ENCODE peak calls at places on chromosomes 3 and 15, in eight cellular contexts. K is choroid plexus epithelial cell; Z is CD8-positive, alpha-beta T cell; L is brain microvascular endothelial cell; E is GM12865; X is A549; T is dorsolateral prefrontal cortex; Y is AG04450. W is an unnamed sample.

GRCh38 chr3:100891827-100892226 is 101.4 kb downstream of the ABI3BP start:
- DNase-seq in K (no peak), Z (no peak), L (peak; percentile 41), E (no peak), X (no peak), T (no peak), Y (no peak), W (no peak)

GRCh38 chr15:77533530-77533929 is 99.2 kb downstream of the LINGO1 start:
- DNase-seq in K (no peak), Z (no peak), L (no peak), E (no peak), X (no peak), T (no peak), Y (no peak), W (no peak)

GRCh38 chr3:60086811-60087210 is 1037.0 kb upstream of the CFAP20DC start:
- DNase-seq in K (peak; percentile 5), Z (peak; percentile 27), L (peak; percentile 69), E (peak; percentile 12), X (no peak), T (no peak), Y (no peak), W (peak; percentile 26)

GRCh38 chr3:123929325-123929724 is 31.7 kb downstream of the CCDC14 start:
- DNase-seq in K (no peak), Z (no peak), L (no peak), E (no peak), X (no peak), T (no peak), Y (no peak), W (no peak)

GRCh38 chr15:57668074-57668473 is 38.4 kb upstream of the POLR2M start:
- DNase-seq in K (no peak), Z (no peak), L (no peak), E (no peak), X (no peak), T (no peak), Y (no peak), W (no peak)

GRCh38 chr3:152444029-152444641 is 175.4 kb downstream of the MBNL1 start:
- DNase-seq in K (peak; percentile 84), Z (no peak), L (no peak), E (peak; percentile 67), X (peak; percentile 7), T (no peak), Y (peak; percentile 36), W (peak; percentile 45)

GRCh38 chr3:12040902-12041301 is 36.7 kb downstream of the SYN2 start:
- DNase-seq in K (no peak), Z (no peak), L (no peak), E (no peak), X (no peak), T (no peak), Y (no peak), W (no peak)

GRCh38 chr3:101676765-101677435 is at the start of gene ZBTB11:
- DNase-seq in K (peak; percentile 100), Z (peak; percentile 100), L (peak; percentile 100), E (peak; percentile 100), X (peak; percentile 97), T (peak; percentile 99), Y (peak; percentile 100), W (peak; percentile 97)

GRCh38 chr3:126911162-126912026 is 71.5 kb upstream of the PLXNA1 start:
- DNase-seq in K (peak; percentile 59), Z (peak; percentile 69), L (peak; percentile 88), E (peak; percentile 97), X (peak; percentile 43), T (no peak), Y (no peak), W (peak; percentile 86)

GRCh38 chr3:60192297-60193114 is 1058.7 kb downstream of the FHIT start:
- DNase-seq in K (no peak), Z (no peak), L (no peak), E (peak; percentile 14), X (no peak), T (no peak), Y (no peak), W (peak; percentile 46)

GRCh38 chr3:2968475-2968874 is 141.7 kb downstream of the IL5RA start:
- DNase-seq in K (no peak), Z (no peak), L (no peak), E (peak; percentile 24), X (no peak), T (no peak), Y (no peak), W (no peak)

GRCh38 chr3:52037291-52037690 is 19.1 kb downstream of the DUSP7 start:
- DNase-seq in K (no peak), Z (no peak), L (no peak), E (no peak), X (no peak), T (no peak), Y (no peak), W (no peak)

GRCh38 chr3:49534581-49535495 is 19.4 kb upstream of the BSN start:
- DNase-seq in K (no peak), Z (no peak), L (no peak), E (no peak), X (no peak), T (peak; percentile 40), Y (no peak), W (no peak)

DNA sequence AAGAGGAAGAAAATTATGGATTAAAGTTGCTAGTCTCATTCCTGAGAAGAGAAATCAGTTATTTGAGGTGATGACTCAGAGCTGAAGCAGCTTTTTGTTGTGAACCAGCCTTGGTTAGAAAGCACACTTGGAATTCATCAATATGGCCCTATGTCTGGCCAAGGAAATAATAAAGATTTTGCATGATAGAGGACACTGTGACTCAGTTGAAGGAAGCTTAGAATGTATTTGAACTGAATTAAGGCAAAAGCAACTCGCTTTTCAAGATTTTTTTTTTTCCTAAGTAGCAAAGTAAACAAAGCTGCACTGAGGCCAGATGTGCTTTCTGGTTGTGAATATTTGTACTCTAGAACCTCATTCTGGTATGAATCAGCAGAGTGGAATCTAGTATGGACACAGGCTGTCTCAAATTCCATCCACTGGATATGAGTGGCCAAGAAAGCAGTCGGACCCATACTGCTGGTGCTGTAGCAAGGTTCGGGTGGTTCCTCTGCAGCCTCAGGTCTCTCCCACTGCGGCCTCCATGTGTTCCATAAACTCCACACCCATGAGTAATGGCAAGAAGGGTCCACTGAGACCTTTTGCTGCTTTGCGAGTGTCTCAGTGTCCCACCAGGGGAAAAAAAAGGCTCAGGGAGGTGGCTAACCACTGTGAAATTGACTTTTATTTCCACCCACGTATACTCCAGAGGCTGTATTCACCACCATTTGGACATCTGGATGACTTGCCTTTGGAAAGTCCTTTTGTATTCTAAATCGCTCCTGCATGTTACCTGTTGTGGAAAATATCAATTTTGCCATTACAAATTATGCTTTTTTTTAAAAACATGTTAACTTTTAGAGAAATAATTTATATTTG is 53.1 kb downstream of the TGFBR2 start:
- DNase-seq in K (peak; percentile 95), Z (no peak), L (peak; percentile 92), E (no peak), X (peak; percentile 72), T (no peak), Y (peak; percentile 88), W (no peak)
- H3K4me3 ChIP-seq in K (no peak overlapping the region), Z (peak overlapping the region; percentile 11), L (no peak overlapping the region), E (no peak overlapping the region), X (peak overlapping the region; percentile 18), T (no peak overlapping the region), Y (no peak overlapping the region), W (no peak overlapping the region)

GRCh38 chr15:99630607-99631131 is 64.9 kb downstream of the MEF2A start:
- DNase-seq in K (no peak), Z (no peak), L (no peak), E (no peak), X (no peak), T (no peak), Y (no peak), W (no peak)
- H3K4me3 ChIP-seq in K (no peak overlapping the region), Z (no peak overlapping the region), L (no peak overlapping the region), E (peak overlapping the region; percentile 23), X (no peak overlapping the region), T (no peak overlapping the region), Y (no peak overlapping the region), W (peak overlapping the region; percentile 32)

GRCh38 chr15:39508536-39508935 is 72.3 kb upstream of the THBS1 start:
- DNase-seq in K (no peak), Z (no peak), L (no peak), E (no peak), X (no peak), T (no peak), Y (no peak), W (no peak)

GRCh38 chr15:39514933-39515332 is 65.9 kb upstream of the THBS1 start:
- DNase-seq in K (no peak), Z (no peak), L (no peak), E (no peak), X (no peak), T (no peak), Y (no peak), W (no peak)

GRCh38 chr15:39511000-39511914 is 69.6 kb upstream of the THBS1 start:
- DNase-seq in K (peak; percentile 87), Z (no peak), L (peak; percentile 85), E (no peak), X (no peak), T (no peak), Y (peak; percentile 77), W (no peak)

GRCh38 chr15:39509941-39510845 is 70.7 kb upstream of the THBS1 start:
- DNase-seq in K (no peak), Z (no peak), L (no peak), E (no peak), X (no peak), T (no peak), Y (no peak), W (no peak)

DNA sequence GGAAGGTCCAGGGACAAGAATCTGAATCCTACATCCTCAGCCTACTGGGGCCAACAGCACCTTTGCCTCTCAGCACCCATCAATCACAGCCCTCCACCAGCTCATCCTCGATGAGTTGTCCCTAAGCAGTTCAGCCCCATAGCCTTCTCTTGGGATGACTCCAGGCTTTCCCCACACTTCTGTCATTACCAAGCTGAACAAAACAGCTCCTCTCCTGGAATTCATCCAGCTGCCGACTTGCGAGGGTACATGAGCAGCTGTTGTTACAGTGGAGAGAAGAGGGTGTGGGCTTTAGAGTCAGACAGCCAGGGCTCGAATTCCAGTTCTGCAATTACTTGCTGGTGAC is 69.0 kb upstream of the THBS1 start:
- DNase-seq in K (peak; percentile 74), Z (no peak), L (peak; percentile 61), E (no peak), X (no peak), T (no peak), Y (peak; percentile 62), W (no peak)
- H3K4me3 ChIP-seq in K (no peak overlapping the region), Z (no peak overlapping the region), L (no peak overlapping the region), E (no peak overlapping the region), X (no peak overlapping the region), T (no peak overlapping the region), Y (peak overlapping the region; percentile 12), W (no peak overlapping the region)

GRCh38 chr15:31353931-31354330 is 27.3 kb downstream of the KLF13 start:
- DNase-seq in K (no peak), Z (no peak), L (no peak), E (no peak), X (no peak), T (no peak), Y (no peak), W (no peak)

GRCh38 chr15:31352911-31353811 is 26.5 kb downstream of the KLF13 start:
- DNase-seq in K (peak; percentile 87), Z (peak; percentile 61), L (peak; percentile 62), E (peak; percentile 88), X (no peak), T (no peak), Y (peak; percentile 68), W (peak; percentile 77)

GRCh38 chr15:31349233-31350141 is 22.9 kb downstream of the KLF13 start:
- DNase-seq in K (no peak), Z (no peak), L (no peak), E (no peak), X (no peak), T (no peak), Y (no peak), W (no peak)

GRCh38 chr15:31350771-31351170 is 24.1 kb downstream of the KLF13 start:
- DNase-seq in K (no peak), Z (no peak), L (no peak), E (no peak), X (no peak), T (no peak), Y (no peak), W (no peak)

GRCh38 chr15:31352283-31352880 is 25.7 kb downstream of the KLF13 start:
- DNase-seq in K (no peak), Z (no peak), L (no peak), E (no peak), X (no peak), T (no peak), Y (no peak), W (no peak)
- H3K4me3 ChIP-seq in K (no peak overlapping the region), Z (peak overlapping the region; percentile 19), L (no peak overlapping the region), E (peak overlapping the region; percentile 24), X (no peak overlapping the region), T (no peak overlapping the region), Y (no peak overlapping the region), W (peak overlapping the region; percentile 26)

W was measured in GM06990.